ENCODE peak calls at places on chromosomes 7 and 10, in six cellular contexts. One of them, this sample, is unnamed. For H3K9me3 and H3K4me1, the result is how much of the 10 kb centered on the place peaks cover.

GRCh38 chr10:98144985-98145384 is 10.5 kb downstream of the R3HCC1L start:
- DNase-seq in pancreas: no peak
- DNase-seq in A549: no peak
- DNase-seq in upper lobe of right lung: no peak
- DNase-seq in IMR-90: no peak
- DNase-seq in HCT116: no peak
- DNase-seq in this sample: no peak

GRCh38 chr7:12412407-12412806 is 8.7 kb upstream of the VWDE start:
- DNase-seq in HCT116: no peak
- DNase-seq in upper lobe of right lung: no peak
- DNase-seq in A549: no peak
- DNase-seq in pancreas: no peak
- DNase-seq in IMR-90: no peak
- DNase-seq in this sample: no peak

GRCh38 chr10:61834519-61834918 is 67.0 kb upstream of the ARID5B start:
- DNase-seq in A549: no peak
- DNase-seq in IMR-90: no peak
- DNase-seq in upper lobe of right lung: no peak
- DNase-seq in HCT116: no peak
- DNase-seq in pancreas: no peak
- DNase-seq in this sample: no peak

GRCh38 chr7:7522421-7522820 is 13.3 kb downstream of the COL28A1 start:
- DNase-seq in upper lobe of right lung: no peak
- DNase-seq in HCT116: no peak
- DNase-seq in A549: no peak
- DNase-seq in IMR-90: peak
- DNase-seq in pancreas: no peak
- DNase-seq in this sample: no peak

GRCh38 chr10:32050145-32050544 is 6.1 kb downstream of the KIF5B start:
- DNase-seq in HCT116: no peak
- DNase-seq in pancreas: no peak
- DNase-seq in A549: no peak
- DNase-seq in IMR-90: no peak
- DNase-seq in upper lobe of right lung: no peak
- DNase-seq in this sample: no peak

GRCh38 chr7:111429781-111430180 is 132.5 kb downstream of the IMMP2L start:
- DNase-seq in HCT116: no peak
- DNase-seq in IMR-90: peak
- DNase-seq in pancreas: no peak
- DNase-seq in A549: no peak
- DNase-seq in upper lobe of right lung: no peak
- DNase-seq in this sample: no peak

GRCh38 chr7:1114088-1114487 is 26.2 kb downstream of the GPER1 start:
- DNase-seq in A549: no peak
- DNase-seq in upper lobe of right lung: peak
- DNase-seq in IMR-90: no peak
- DNase-seq in pancreas: no peak
- DNase-seq in HCT116: no peak
- DNase-seq in this sample: no peak

GRCh38 chr10:103397191-103397825 is 882 bp downstream of the PDCD11 start:
- DNase-seq in A549: no peak
- DNase-seq in HCT116: no peak
- DNase-seq in pancreas: no peak
- DNase-seq in IMR-90: no peak
- DNase-seq in upper lobe of right lung: no peak
- DNase-seq in this sample: no peak

GRCh38 chr7:140008755-140009610 is 53.8 kb downstream of the PARP12 start:
- DNase-seq in IMR-90: no peak
- DNase-seq in A549: no peak
- DNase-seq in HCT116: no peak
- DNase-seq in upper lobe of right lung: peak
- DNase-seq in pancreas: peak
- DNase-seq in this sample: no peak

GRCh38 chr10:1404953-1405260 is 332.4 kb downstream of the ADARB2 start:
- DNase-seq in A549: no peak
- DNase-seq in upper lobe of right lung: no peak
- DNase-seq in IMR-90: no peak
- DNase-seq in pancreas: no peak
- DNase-seq in HCT116: no peak
- DNase-seq in this sample: no peak

GRCh38 chr7:140260767-140261486 is 84.1 kb upstream of the KDM7A start:
- DNase-seq in A549: no peak
- DNase-seq in IMR-90: no peak
- DNase-seq in pancreas: no peak
- DNase-seq in HCT116: no peak
- DNase-seq in upper lobe of right lung: no peak
- DNase-seq in this sample: no peak

GRCh38 chr7:9937944-9938631 is 1035.6 kb upstream of the PHF14 start:
- DNase-seq in pancreas: no peak
- DNase-seq in HCT116: no peak
- DNase-seq in A549: no peak
- DNase-seq in upper lobe of right lung: no peak
- DNase-seq in IMR-90: no peak
- DNase-seq in this sample: no peak

GRCh38 chr7:122674502-122674901 is 24.4 kb downstream of the RNF133 start:
- DNase-seq in upper lobe of right lung: no peak
- DNase-seq in IMR-90: no peak
- DNase-seq in A549: no peak
- DNase-seq in HCT116: no peak
- DNase-seq in pancreas: peak
- DNase-seq in this sample: no peak

GRCh38 chr7:72467237-72467636 is 55.1 kb upstream of the CALN1 start:
- DNase-seq in upper lobe of right lung: no peak
- DNase-seq in pancreas: no peak
- DNase-seq in HCT116: no peak
- DNase-seq in A549: no peak
- DNase-seq in IMR-90: no peak
- DNase-seq in this sample: no peak

GRCh38 chr10:101968910-101969321 is 87.1 kb downstream of the ARMH3 start:
- DNase-seq in pancreas: no peak
- DNase-seq in HCT116: no peak
- DNase-seq in IMR-90: no peak
- DNase-seq in upper lobe of right lung: no peak
- DNase-seq in A549: no peak
- DNase-seq in this sample: no peak

GRCh38 chr10:103775786-103776185 is 79.6 kb downstream of the SH3PXD2A start:
- DNase-seq in pancreas: no peak
- DNase-seq in upper lobe of right lung: no peak
- DNase-seq in HCT116: no peak
- DNase-seq in IMR-90: no peak
- DNase-seq in A549: no peak
- DNase-seq in this sample: no peak

DNA sequence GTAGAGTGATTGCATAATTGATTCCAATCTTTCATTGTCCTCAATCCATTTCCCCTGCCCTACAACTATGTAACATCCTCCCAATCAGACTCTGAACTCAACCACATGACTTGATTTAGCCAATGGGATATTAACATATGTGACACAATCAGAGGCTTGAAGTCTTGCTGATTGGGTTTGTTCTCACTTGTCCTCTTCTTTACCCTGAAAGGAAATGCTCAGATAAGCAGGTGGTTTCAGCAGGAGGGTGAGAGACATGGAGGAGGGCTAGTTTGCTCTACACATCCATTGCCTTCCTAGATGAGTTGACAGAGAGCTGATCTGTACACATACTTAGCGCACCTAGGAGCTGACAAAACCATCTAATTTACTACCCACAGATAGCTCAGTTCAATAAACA is 669.4 kb downstream of the NRG3 start:
- DNase-seq in pancreas: no peak
- DNase-seq in A549: no peak
- DNase-seq in IMR-90: no peak
- DNase-seq in HCT116: no peak
- DNase-seq in upper lobe of right lung: no peak
- DNase-seq in this sample: no peak
- H3K9me3 ChIP-seq in pancreas: under half
- H3K9me3 ChIP-seq in A549: under half
- H3K9me3 ChIP-seq in IMR-90: under half
- H3K9me3 ChIP-seq in HCT116: under half
- H3K9me3 ChIP-seq in upper lobe of right lung: under half
- H3K9me3 ChIP-seq in this sample: under half

DNA sequence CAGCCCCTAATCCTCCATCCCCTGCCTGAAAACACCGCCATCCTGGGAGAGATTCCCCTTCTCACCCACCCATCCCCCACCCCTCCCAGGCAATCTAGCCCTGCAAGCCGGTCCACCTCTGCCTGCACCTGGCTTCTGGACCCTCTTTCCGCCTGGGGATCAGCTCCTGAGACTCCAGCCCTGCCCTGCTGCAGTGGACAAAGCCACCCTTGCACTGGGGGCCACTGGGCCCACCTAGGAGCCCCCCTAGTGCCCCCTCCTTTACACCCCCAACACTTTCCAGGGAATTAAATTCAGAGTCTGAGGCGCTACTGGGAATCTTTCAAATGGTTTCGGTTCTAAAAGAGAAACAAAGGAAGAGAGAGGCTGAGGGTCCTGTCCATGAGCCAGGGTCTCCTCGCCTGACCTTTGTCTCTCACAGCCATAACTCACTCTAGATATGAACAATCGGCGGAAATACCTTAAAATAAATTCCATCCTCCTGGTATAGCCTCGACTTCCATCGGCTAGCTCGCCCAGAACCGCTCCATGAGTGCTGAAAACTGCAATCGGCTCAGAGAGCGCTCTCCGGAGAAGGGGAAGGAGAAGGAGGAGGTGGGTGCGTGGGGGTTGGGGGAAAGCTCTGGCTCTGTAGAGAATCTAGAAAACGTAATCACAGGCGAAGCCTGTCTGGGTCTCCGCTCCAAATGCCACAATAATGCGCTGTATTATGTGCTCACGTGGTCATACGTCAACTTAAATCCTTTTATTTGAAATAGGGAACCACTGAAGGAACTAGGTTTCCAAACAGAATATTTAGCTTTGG is 12.7 kb downstream of the HOXA4 start:
- DNase-seq in A549: peak
- DNase-seq in HCT116: no peak
- DNase-seq in upper lobe of right lung: no peak
- DNase-seq in pancreas: no peak
- DNase-seq in IMR-90: peak
- DNase-seq in this sample: no peak
- H3K4me1 ChIP-seq in A549: half or more
- H3K4me1 ChIP-seq in HCT116: under half
- H3K4me1 ChIP-seq in upper lobe of right lung: under half
- H3K4me1 ChIP-seq in pancreas: under half
- H3K4me1 ChIP-seq in IMR-90: under half
- H3K4me1 ChIP-seq in this sample: under half

DNA sequence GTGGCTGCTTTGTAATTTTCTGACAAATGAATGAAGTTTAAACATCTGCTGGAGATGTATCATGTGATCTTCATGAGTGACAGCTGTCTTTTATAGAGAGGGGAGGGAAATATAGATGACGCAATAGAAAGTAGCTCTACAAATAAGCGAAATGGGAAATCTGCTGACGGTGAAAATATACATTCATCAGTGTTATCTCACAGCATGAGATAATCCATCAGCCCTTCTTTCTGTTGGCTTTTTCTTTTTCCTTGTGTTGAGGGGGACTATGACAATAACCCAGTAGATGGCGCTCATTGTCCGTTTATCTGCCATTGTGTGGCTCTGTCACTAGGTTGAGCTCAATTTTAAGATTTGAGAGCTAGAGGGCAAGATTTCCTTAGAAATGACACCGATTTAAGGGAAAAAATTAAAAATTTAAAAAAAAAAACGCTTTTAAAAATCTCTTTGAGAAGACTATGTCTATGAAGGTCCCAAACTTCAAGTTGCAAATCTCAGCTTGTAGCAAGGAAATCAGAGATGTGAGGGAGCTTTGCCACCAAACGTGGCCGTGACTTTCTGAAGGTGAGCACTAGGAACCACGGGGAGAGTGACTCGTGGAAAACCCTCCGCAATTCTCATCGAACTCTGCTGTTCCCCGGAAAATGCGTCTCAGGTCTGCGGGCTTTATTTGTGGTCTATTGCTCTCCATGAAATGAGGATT is 114.6 kb upstream of the SFMBT2 start:
- DNase-seq in IMR-90: peak
- DNase-seq in A549: peak
- DNase-seq in HCT116: peak
- DNase-seq in pancreas: peak
- DNase-seq in upper lobe of right lung: no peak
- DNase-seq in this sample: no peak
- TF ChIP-seq CTCF in IMR-90: peak
- TF ChIP-seq CTCF in A549: peak
- TF ChIP-seq CTCF in HCT116: peak
- TF ChIP-seq CTCF in pancreas: peak
- TF ChIP-seq CTCF in upper lobe of right lung: peak
- TF ChIP-seq CTCF in this sample: peak

GRCh38 chr10:133442191-133442966 is 11.4 kb upstream of the SCART1 start:
- DNase-seq in A549: no peak
- DNase-seq in pancreas: peak
- DNase-seq in HCT116: no peak
- DNase-seq in upper lobe of right lung: peak
- DNase-seq in IMR-90: no peak
- DNase-seq in this sample: no peak
- H3K9me3 ChIP-seq in A549: under half
- H3K9me3 ChIP-seq in pancreas: under half
- H3K9me3 ChIP-seq in HCT116: under half
- H3K9me3 ChIP-seq in upper lobe of right lung: under half
- H3K9me3 ChIP-seq in IMR-90: under half
- H3K9me3 ChIP-seq in this sample: under half

DNA sequence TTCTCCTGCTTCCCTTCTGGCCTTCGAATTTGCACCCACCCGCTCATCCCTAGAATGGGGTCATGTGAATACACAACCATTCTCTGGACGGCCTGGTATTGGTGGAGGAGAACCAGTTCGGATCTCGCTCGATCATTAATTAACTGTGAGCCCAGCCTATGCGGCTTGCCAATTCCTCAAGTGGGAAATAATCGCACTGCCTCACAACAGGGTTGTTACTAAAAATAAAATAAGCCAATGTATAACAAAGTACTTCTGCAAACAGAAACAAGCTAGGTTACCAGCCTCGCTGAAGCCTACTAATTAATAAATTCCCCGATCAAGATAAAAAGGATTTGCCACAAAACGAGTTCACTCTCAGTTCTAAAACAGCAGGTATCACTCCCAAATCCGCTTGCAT is 16.2 kb downstream of the CTBP2 start:
- DNase-seq in IMR-90: no peak
- DNase-seq in HCT116: no peak
- DNase-seq in pancreas: no peak
- DNase-seq in A549: no peak
- DNase-seq in upper lobe of right lung: no peak
- DNase-seq in this sample: no peak
- H3K4me1 ChIP-seq in IMR-90: under half
- H3K4me1 ChIP-seq in HCT116: under half
- H3K4me1 ChIP-seq in pancreas: half or more
- H3K4me1 ChIP-seq in A549: under half
- H3K4me1 ChIP-seq in upper lobe of right lung: under half
- H3K4me1 ChIP-seq in this sample: half or more